ENCODE peak calls at places on chromosome 13, in seven cellular contexts. B, W, Z, N, C, D and X are unnamed samples.
A peak's percentile ranks its signal among the peaks of the same experiment; 100 is the strongest.

GRCh38 chr13:75417006-75417384 is 65.0 kb downstream of the TBC1D4 start:
- DNase-seq in B (no peak), W (no peak), Z (no peak), N (no peak), C (no peak), D (no peak), X (no peak)

GRCh38 chr13:32887617-32888016 is 128.6 kb upstream of the KL start:
- DNase-seq in B (no peak), W (no peak), Z (no peak), N (no peak), C (no peak), D (no peak), X (no peak)

GRCh38 chr13:114112231-114112825 is 20.1 kb downstream of the RASA3 start:
- DNase-seq in B (no peak), W (no peak), Z (no peak), N (no peak), C (no peak), D (no peak), X (peak; percentile 44)

GRCh38 chr13:94722596-94722995 is 10.3 kb upstream of the SOX21 start:
- DNase-seq in B (no peak), W (no peak), Z (no peak), N (no peak), C (no peak), D (no peak), X (no peak)

GRCh38 chr13:30052127-30052526 is 201.7 kb upstream of the UBL3 start:
- DNase-seq in B (no peak), W (no peak), Z (no peak), N (no peak), C (no peak), D (no peak), X (no peak)

GRCh38 chr13:114099191-114099590 is 33.2 kb downstream of the RASA3 start:
- DNase-seq in B (no peak), W (no peak), Z (peak; percentile 23), N (no peak), C (no peak), D (peak; percentile 91), X (peak; percentile 59)

GRCh38 chr13:113887700-113888201 is 23.9 kb upstream of the GAS6 start:
- DNase-seq in B (no peak), W (no peak), Z (no peak), N (no peak), C (no peak), D (peak; percentile 24), X (no peak)

GRCh38 chr13:96112936-96113335 is 23.0 kb downstream of the HS6ST3 start:
- DNase-seq in B (no peak), W (no peak), Z (no peak), N (no peak), C (no peak), D (peak; percentile 61), X (no peak)

GRCh38 chr13:44308352-44308751 is 65.3 kb upstream of the SERP2 start:
- DNase-seq in B (no peak), W (no peak), Z (no peak), N (no peak), C (no peak), D (no peak), X (no peak)

GRCh38 chr13:43665388-43665787 is 121.4 kb downstream of the ENOX1 start:
- DNase-seq in B (no peak), W (no peak), Z (no peak), N (no peak), C (no peak), D (no peak), X (no peak)

GRCh38 chr13:27751953-27752352 is 40.3 kb upstream of the GSX1 start:
- DNase-seq in B (no peak), W (no peak), Z (no peak), N (no peak), C (no peak), D (no peak), X (no peak)